ENCODE peak calls at places on chromosomes 4 and X, in seven cellular contexts. One of them, this sample, is unnamed.
A peak's percentile ranks its signal among the peaks of the same experiment; 100 is the strongest.

GRCh38 chr4:177427097-177427665 is 15.1 kb downstream of the AGA start:
- DNase-seq in tibial artery: no peak
- DNase-seq in K562: no peak
- DNase-seq in CD4-positive, CD25-positive, alpha-beta regulatory T cell: no peak
- DNase-seq in tibial nerve: no peak
- DNase-seq in lower lobe of right lung: no peak
- DNase-seq in neuronal stem cell: no peak
- DNase-seq in this sample: no peak

GRCh38 chr4:141768954-141769353 is 132.6 kb downstream of the IL15 start:
- DNase-seq in tibial nerve: no peak
- DNase-seq in CD4-positive, CD25-positive, alpha-beta regulatory T cell: no peak
- DNase-seq in K562: no peak
- DNase-seq in tibial artery: no peak
- DNase-seq in lower lobe of right lung: no peak
- DNase-seq in neuronal stem cell: no peak
- DNase-seq in this sample: no peak

GRCh38 chrX:152926279-152926678 is 28.4 kb downstream of the ZNF185 start:
- DNase-seq in lower lobe of right lung: no peak
- DNase-seq in K562: peak; percentile 59
- DNase-seq in tibial artery: no peak
- DNase-seq in neuronal stem cell: peak; percentile 38
- DNase-seq in CD4-positive, CD25-positive, alpha-beta regulatory T cell: peak; percentile 53
- DNase-seq in tibial nerve: peak; percentile 15
- DNase-seq in this sample: peak; percentile 27

GRCh38 chrX:16848541-16848940 is 21.6 kb downstream of the RBBP7 start:
- DNase-seq in neuronal stem cell: no peak
- DNase-seq in tibial artery: no peak
- DNase-seq in CD4-positive, CD25-positive, alpha-beta regulatory T cell: no peak
- DNase-seq in lower lobe of right lung: no peak
- DNase-seq in K562: no peak
- DNase-seq in tibial nerve: no peak
- DNase-seq in this sample: no peak

GRCh38 chr4:139736257-139736626 is 70.6 kb downstream of the MGST2 start:
- DNase-seq in neuronal stem cell: no peak
- DNase-seq in lower lobe of right lung: no peak
- DNase-seq in K562: no peak
- DNase-seq in tibial nerve: no peak
- DNase-seq in tibial artery: no peak
- DNase-seq in CD4-positive, CD25-positive, alpha-beta regulatory T cell: no peak
- DNase-seq in this sample: no peak

GRCh38 chr4:7387925-7388324 is 46.8 kb downstream of the PSAPL1 start:
- DNase-seq in lower lobe of right lung: peak; percentile 29
- DNase-seq in neuronal stem cell: no peak
- DNase-seq in CD4-positive, CD25-positive, alpha-beta regulatory T cell: no peak
- DNase-seq in tibial nerve: no peak
- DNase-seq in tibial artery: peak; percentile 2
- DNase-seq in K562: no peak
- DNase-seq in this sample: no peak

GRCh38 chrX:1618689-1619088 is 3.8 kb downstream of the ASMT start:
- DNase-seq in neuronal stem cell: no peak
- DNase-seq in tibial artery: no peak
- DNase-seq in lower lobe of right lung: no peak
- DNase-seq in K562: no peak
- DNase-seq in CD4-positive, CD25-positive, alpha-beta regulatory T cell: no peak
- DNase-seq in tibial nerve: no peak
- DNase-seq in this sample: no peak

GRCh38 chr4:109067509-109068205 is 234.8 kb downstream of the COL25A1 start:
- DNase-seq in lower lobe of right lung: no peak
- DNase-seq in CD4-positive, CD25-positive, alpha-beta regulatory T cell: no peak
- DNase-seq in neuronal stem cell: no peak
- DNase-seq in tibial artery: peak; percentile 25
- DNase-seq in tibial nerve: peak; percentile 52
- DNase-seq in K562: no peak
- DNase-seq in this sample: no peak

GRCh38 chr4:26736621-26737020 is 124.0 kb upstream of the STIM2 start:
- DNase-seq in tibial nerve: no peak
- DNase-seq in neuronal stem cell: no peak
- DNase-seq in tibial artery: no peak
- DNase-seq in K562: no peak
- DNase-seq in CD4-positive, CD25-positive, alpha-beta regulatory T cell: no peak
- DNase-seq in lower lobe of right lung: no peak
- DNase-seq in this sample: no peak

GRCh38 chr4:174058846-174059245 is 224.6 kb downstream of the FBXO8 start:
- DNase-seq in neuronal stem cell: no peak
- DNase-seq in tibial artery: no peak
- DNase-seq in K562: no peak
- DNase-seq in tibial nerve: no peak
- DNase-seq in CD4-positive, CD25-positive, alpha-beta regulatory T cell: no peak
- DNase-seq in lower lobe of right lung: no peak
- DNase-seq in this sample: no peak

GRCh38 chr4:2837904-2838496 is 5.6 kb upstream of the ADD1 start:
- DNase-seq in CD4-positive, CD25-positive, alpha-beta regulatory T cell: peak; percentile 95
- DNase-seq in lower lobe of right lung: peak; percentile 70
- DNase-seq in neuronal stem cell: no peak
- DNase-seq in K562: no peak
- DNase-seq in tibial artery: peak; percentile 67
- DNase-seq in tibial nerve: peak; percentile 32
- DNase-seq in this sample: peak; percentile 75
- H3K4me3 ChIP-seq in CD4-positive, CD25-positive, alpha-beta regulatory T cell: peak overlapping the region; percentile 86
- H3K4me3 ChIP-seq in lower lobe of right lung: peak overlapping the region; percentile 31
- H3K4me3 ChIP-seq in neuronal stem cell: no peak overlapping the region
- H3K4me3 ChIP-seq in K562: no peak overlapping the region
- H3K4me3 ChIP-seq in tibial artery: peak overlapping the region; percentile 21
- H3K4me3 ChIP-seq in tibial nerve: no peak overlapping the region
- H3K4me3 ChIP-seq in this sample: peak overlapping the region; percentile 54

GRCh38 chrX:68912113-68912980 is 83.5 kb downstream of the EFNB1 start:
- DNase-seq in CD4-positive, CD25-positive, alpha-beta regulatory T cell: no peak
- DNase-seq in neuronal stem cell: peak; percentile 49
- DNase-seq in K562: no peak
- DNase-seq in tibial nerve: no peak
- DNase-seq in tibial artery: no peak
- DNase-seq in lower lobe of right lung: no peak
- DNase-seq in this sample: no peak
- H3K4me3 ChIP-seq in CD4-positive, CD25-positive, alpha-beta regulatory T cell: no peak overlapping the region
- H3K4me3 ChIP-seq in neuronal stem cell: no peak overlapping the region
- H3K4me3 ChIP-seq in K562: no peak overlapping the region
- H3K4me3 ChIP-seq in tibial nerve: no peak overlapping the region
- H3K4me3 ChIP-seq in tibial artery: no peak overlapping the region
- H3K4me3 ChIP-seq in lower lobe of right lung: no peak overlapping the region
- H3K4me3 ChIP-seq in this sample: no peak overlapping the region

GRCh38 chr4:77581724-77582123 is 23.9 kb upstream of the CXCL13 start:
- DNase-seq in neuronal stem cell: no peak
- DNase-seq in tibial nerve: no peak
- DNase-seq in lower lobe of right lung: no peak
- DNase-seq in CD4-positive, CD25-positive, alpha-beta regulatory T cell: no peak
- DNase-seq in tibial artery: no peak
- DNase-seq in K562: no peak
- DNase-seq in this sample: no peak
- H3K4me3 ChIP-seq in neuronal stem cell: no peak overlapping the region
- H3K4me3 ChIP-seq in tibial nerve: no peak overlapping the region
- H3K4me3 ChIP-seq in lower lobe of right lung: no peak overlapping the region
- H3K4me3 ChIP-seq in CD4-positive, CD25-positive, alpha-beta regulatory T cell: no peak overlapping the region
- H3K4me3 ChIP-seq in tibial artery: no peak overlapping the region
- H3K4me3 ChIP-seq in K562: no peak overlapping the region
- H3K4me3 ChIP-seq in this sample: no peak overlapping the region

DNA sequence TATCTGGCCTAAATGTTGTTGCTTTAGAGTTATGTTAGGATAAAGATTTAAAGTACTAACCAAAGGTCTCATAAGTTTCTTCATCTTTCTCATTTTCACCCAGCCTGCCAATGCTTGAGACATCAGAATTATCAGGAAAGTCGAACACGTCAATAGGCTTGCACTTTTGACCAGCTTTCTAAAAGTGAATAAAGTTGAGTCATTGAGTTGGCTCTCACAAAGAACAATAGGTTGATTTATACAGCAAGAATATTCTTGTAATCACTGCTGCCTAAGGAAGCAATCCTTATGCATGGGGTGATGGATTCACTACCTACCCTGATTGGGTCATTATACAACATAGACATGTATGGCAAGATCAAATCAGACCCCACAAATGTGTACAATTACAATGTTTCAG is 5.0 kb downstream of the CENPU start:
- DNase-seq in K562: no peak
- DNase-seq in tibial nerve: no peak
- DNase-seq in tibial artery: no peak
- DNase-seq in CD4-positive, CD25-positive, alpha-beta regulatory T cell: no peak
- DNase-seq in neuronal stem cell: no peak
- DNase-seq in lower lobe of right lung: no peak
- DNase-seq in this sample: no peak
- H3K4me3 ChIP-seq in K562: no peak overlapping the region
- H3K4me3 ChIP-seq in tibial nerve: no peak overlapping the region
- H3K4me3 ChIP-seq in tibial artery: no peak overlapping the region
- H3K4me3 ChIP-seq in CD4-positive, CD25-positive, alpha-beta regulatory T cell: no peak overlapping the region
- H3K4me3 ChIP-seq in neuronal stem cell: no peak overlapping the region
- H3K4me3 ChIP-seq in lower lobe of right lung: no peak overlapping the region
- H3K4me3 ChIP-seq in this sample: no peak overlapping the region

GRCh38 chrX:149908727-149909126 is 20.6 kb upstream of the HSFX4 start:
- DNase-seq in lower lobe of right lung: no peak
- DNase-seq in neuronal stem cell: no peak
- DNase-seq in K562: no peak
- DNase-seq in CD4-positive, CD25-positive, alpha-beta regulatory T cell: no peak
- DNase-seq in tibial artery: no peak
- DNase-seq in tibial nerve: no peak
- DNase-seq in this sample: no peak

GRCh38 chrX:149909324-149910177 is 19.8 kb upstream of the HSFX4 start:
- DNase-seq in CD4-positive, CD25-positive, alpha-beta regulatory T cell: peak; percentile 49
- DNase-seq in K562: no peak
- DNase-seq in tibial artery: no peak
- DNase-seq in neuronal stem cell: no peak
- DNase-seq in tibial nerve: no peak
- DNase-seq in lower lobe of right lung: no peak
- DNase-seq in this sample: peak; percentile 33

GRCh38 chrX:149898554-149898953 is 17.6 kb downstream of the MAGEA8 start:
- DNase-seq in neuronal stem cell: no peak
- DNase-seq in lower lobe of right lung: no peak
- DNase-seq in K562: no peak
- DNase-seq in CD4-positive, CD25-positive, alpha-beta regulatory T cell: no peak
- DNase-seq in tibial nerve: no peak
- DNase-seq in tibial artery: no peak
- DNase-seq in this sample: no peak

GRCh38 chrX:149908308-149908707 is 21.1 kb upstream of the HSFX4 start:
- DNase-seq in neuronal stem cell: no peak
- DNase-seq in K562: no peak
- DNase-seq in tibial artery: no peak
- DNase-seq in lower lobe of right lung: no peak
- DNase-seq in CD4-positive, CD25-positive, alpha-beta regulatory T cell: no peak
- DNase-seq in tibial nerve: no peak
- DNase-seq in this sample: no peak

GRCh38 chrX:149903889-149904748 is 23.1 kb downstream of the MAGEA8 start:
- DNase-seq in tibial artery: no peak
- DNase-seq in lower lobe of right lung: no peak
- DNase-seq in tibial nerve: no peak
- DNase-seq in K562: peak; percentile 65
- DNase-seq in neuronal stem cell: no peak
- DNase-seq in CD4-positive, CD25-positive, alpha-beta regulatory T cell: peak; percentile 12
- DNase-seq in this sample: no peak
- H3K4me3 ChIP-seq in tibial artery: no peak overlapping the region
- H3K4me3 ChIP-seq in lower lobe of right lung: peak overlapping the region; percentile 19
- H3K4me3 ChIP-seq in tibial nerve: no peak overlapping the region
- H3K4me3 ChIP-seq in K562: no peak overlapping the region
- H3K4me3 ChIP-seq in neuronal stem cell: no peak overlapping the region
- H3K4me3 ChIP-seq in CD4-positive, CD25-positive, alpha-beta regulatory T cell: no peak overlapping the region
- H3K4me3 ChIP-seq in this sample: no peak overlapping the region

DNA sequence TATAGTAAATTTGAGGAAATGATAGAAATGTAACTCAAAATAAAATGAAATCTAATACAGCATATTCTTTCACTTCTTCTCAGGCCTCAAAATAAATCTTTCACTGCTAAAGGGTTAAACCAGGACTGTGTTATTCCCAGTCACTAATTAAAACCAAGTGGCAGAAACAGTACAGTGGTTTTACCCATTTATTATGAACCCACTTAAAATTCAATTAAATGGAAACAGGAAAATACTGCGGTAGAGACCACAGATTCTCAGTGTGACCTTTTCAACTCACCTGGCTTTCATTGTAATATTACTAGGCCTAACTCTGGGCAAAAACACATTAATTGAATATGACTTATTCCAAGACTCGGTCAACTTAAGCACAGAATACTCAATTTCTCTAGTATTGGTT is 176.5 kb upstream of the DKK2 start:
- DNase-seq in lower lobe of right lung: no peak
- DNase-seq in K562: no peak
- DNase-seq in tibial artery: no peak
- DNase-seq in CD4-positive, CD25-positive, alpha-beta regulatory T cell: no peak
- DNase-seq in tibial nerve: no peak
- DNase-seq in neuronal stem cell: no peak
- DNase-seq in this sample: no peak
- H3K4me3 ChIP-seq in lower lobe of right lung: no peak overlapping the region
- H3K4me3 ChIP-seq in K562: no peak overlapping the region
- H3K4me3 ChIP-seq in tibial artery: no peak overlapping the region
- H3K4me3 ChIP-seq in CD4-positive, CD25-positive, alpha-beta regulatory T cell: no peak overlapping the region
- H3K4me3 ChIP-seq in tibial nerve: no peak overlapping the region
- H3K4me3 ChIP-seq in neuronal stem cell: no peak overlapping the region
- H3K4me3 ChIP-seq in this sample: no peak overlapping the region

DNA sequence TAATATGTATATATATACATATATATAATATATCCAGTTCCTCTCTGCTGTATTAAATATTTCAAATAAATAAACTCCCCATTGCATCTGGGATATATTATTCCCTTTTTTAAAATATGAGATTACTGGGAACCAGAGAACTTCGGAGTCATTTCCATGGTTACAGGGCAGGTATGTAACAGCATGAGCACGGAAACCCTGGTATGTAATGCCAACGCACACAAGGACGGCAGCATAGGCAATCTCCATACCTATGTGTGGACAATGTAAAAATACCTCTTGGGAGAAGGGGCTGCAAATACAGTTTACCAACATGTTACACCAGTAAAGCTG is 62.8 kb downstream of the NUDT10 start:
- DNase-seq in tibial nerve: no peak
- DNase-seq in CD4-positive, CD25-positive, alpha-beta regulatory T cell: no peak
- DNase-seq in lower lobe of right lung: no peak
- DNase-seq in tibial artery: no peak
- DNase-seq in K562: no peak
- DNase-seq in neuronal stem cell: no peak
- DNase-seq in this sample: no peak
- H3K4me3 ChIP-seq in tibial nerve: peak overlapping the region; percentile 37
- H3K4me3 ChIP-seq in CD4-positive, CD25-positive, alpha-beta regulatory T cell: peak overlapping the region; percentile 81
- H3K4me3 ChIP-seq in lower lobe of right lung: peak overlapping the region; percentile 43
- H3K4me3 ChIP-seq in tibial artery: peak overlapping the region; percentile 54
- H3K4me3 ChIP-seq in K562: no peak overlapping the region
- H3K4me3 ChIP-seq in neuronal stem cell: no peak overlapping the region
- H3K4me3 ChIP-seq in this sample: peak overlapping the region; percentile 75

This sample was measured in CD4-positive, alpha-beta memory T cell.